ENCODE peak calls at places on chromosomes 1 and 21, in six cellular contexts. D, X, Y, E, U and Q are unnamed samples.

GRCh38 chr1:42221952-42222606 is 57.5 kb upstream of the GUCA2A start:
- DNase-seq in D (peak; percentile 9), X (no peak), Y (no peak), E (no peak), U (peak; percentile 83), Q (no peak)

GRCh38 chr1:30148676-30149075 is 574.7 kb downstream of the MATN1 start:
- DNase-seq in D (no peak), X (no peak), Y (no peak), E (no peak), U (no peak), Q (no peak)

GRCh38 chr1:25695066-25695990 is 78.7 kb downstream of the MAN1C1 start:
- DNase-seq in D (peak; percentile 27), X (peak; percentile 83), Y (no peak), E (no peak), U (peak; percentile 99), Q (no peak)

GRCh38 chr21:43790053-43790524 is 712 bp downstream of the RRP1 start:
- DNase-seq in D (no peak), X (no peak), Y (no peak), E (no peak), U (no peak), Q (no peak)

GRCh38 chr1:89525169-89525855 is 683 bp downstream of the LRRC8B start:
- DNase-seq in D (no peak), X (no peak), Y (peak; percentile 25), E (peak; percentile 64), U (peak; percentile 12), Q (peak; percentile 39)

GRCh38 chr1:29513357-29513756 is 277.0 kb downstream of the PTPRU start:
- DNase-seq in D (peak; percentile 80), X (peak; percentile 24), Y (no peak), E (peak; percentile 24), U (peak; percentile 61), Q (peak; percentile 90)

GRCh38 chr1:91499904-91500755 is 521 bp upstream of the CDC7 start:
- DNase-seq in D (no peak), X (no peak), Y (no peak), E (no peak), U (no peak), Q (no peak)

GRCh38 chr21:45128613-45129226 is 54.3 kb downstream of the ADARB1 start:
- DNase-seq in D (peak; percentile 57), X (peak; percentile 78), Y (peak; percentile 72), E (peak; percentile 85), U (peak; percentile 80), Q (peak; percentile 75)

GRCh38 chr1:11893907-11894251 is 32.3 kb downstream of the KIAA2013 start:
- DNase-seq in D (peak; percentile 84), X (peak; percentile 55), Y (peak; percentile 52), E (peak; percentile 72), U (peak; percentile 59), Q (peak; percentile 77)

GRCh38 chr1:216742625-216743024 is 19.4 kb upstream of the ESRRG start:
- DNase-seq in D (no peak), X (no peak), Y (no peak), E (no peak), U (peak; percentile 30), Q (no peak)

GRCh38 chr1:24321712-24322635 is 2.8 kb downstream of the GRHL3 start:
- DNase-seq in D (peak; percentile 83), X (peak; percentile 60), Y (peak; percentile 71), E (peak; percentile 87), U (peak; percentile 91), Q (peak; percentile 50)

GRCh38 chr1:234538062-234538731 is 59.2 kb upstream of the TARBP1 start:
- DNase-seq in D (no peak), X (no peak), Y (no peak), E (no peak), U (no peak), Q (no peak)

GRCh38 chr1:17596651-17597509 is 57.4 kb downstream of the ARHGEF10L start:
- DNase-seq in D (no peak), X (no peak), Y (no peak), E (no peak), U (no peak), Q (no peak)

GRCh38 chr1:197620660-197621273 is 154.5 kb downstream of the DENND1B start:
- DNase-seq in D (no peak), X (no peak), Y (no peak), E (no peak), U (no peak), Q (no peak)

GRCh38 chr1:14363191-14363590 is 235.3 kb upstream of the KAZN start:
- DNase-seq in D (no peak), X (no peak), Y (no peak), E (peak; percentile 7), U (no peak), Q (no peak)

GRCh38 chr1:202302166-202302565 is 39.6 kb downstream of the UBE2T start:
- DNase-seq in D (no peak), X (no peak), Y (no peak), E (no peak), U (no peak), Q (no peak)

GRCh38 chr1:226248091-226248490 is 24.6 kb downstream of the MIXL1 start:
- DNase-seq in D (no peak), X (no peak), Y (no peak), E (no peak), U (peak; percentile 84), Q (no peak)

GRCh38 chr1:5938068-5938740 is 54.0 kb downstream of the NPHP4 start:
- DNase-seq in D (no peak), X (no peak), Y (no peak), E (no peak), U (peak; percentile 48), Q (no peak)

GRCh38 chr1:205261946-205262668 is 34.4 kb downstream of the TMCC2 start:
- DNase-seq in D (no peak), X (no peak), Y (no peak), E (no peak), U (peak; percentile 54), Q (no peak)

GRCh38 chr1:22971161-22972062 is 1.3 kb downstream of the LACTBL1 start:
- DNase-seq in D (peak; percentile 36), X (no peak), Y (no peak), E (no peak), U (peak; percentile 25), Q (peak; percentile 51)

GRCh38 chr1:26291939-26292338 is 12.1 kb downstream of the SH3BGRL3 start:
- DNase-seq in D (no peak), X (no peak), Y (no peak), E (no peak), U (no peak), Q (no peak)

GRCh38 chr1:25873120-25873519 is 2.4 kb downstream of the PAQR7 start:
- DNase-seq in D (no peak), X (no peak), Y (no peak), E (no peak), U (no peak), Q (no peak)

DNA sequence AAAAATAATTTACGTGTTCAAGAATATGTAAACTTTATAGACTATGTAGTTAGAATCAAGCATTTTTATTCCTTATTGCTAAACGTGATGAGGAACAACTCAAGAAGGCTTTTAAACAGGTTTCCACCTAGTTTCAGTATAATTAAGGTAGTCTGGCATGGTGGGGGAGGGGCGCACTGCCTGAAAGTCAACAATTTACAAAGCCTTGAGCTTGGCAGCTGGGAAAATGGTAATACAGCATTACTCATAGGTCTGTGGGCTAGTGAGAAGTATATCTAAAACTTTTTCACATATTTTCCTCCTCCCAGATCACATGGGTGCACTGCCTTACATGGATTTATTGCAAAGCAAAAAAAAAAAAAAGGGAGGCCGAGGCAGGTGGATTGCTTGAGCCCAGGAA is 75.2 kb downstream of the EVI5 start:
- DNase-seq in D (peak; percentile 34), X (no peak), Y (no peak), E (no peak), U (peak; percentile 71), Q (peak; percentile 23)
- TF ChIP-seq CTCF in D (no peak), X (no peak), Y (no peak), E (no peak), U (no peak), Q (no peak)

GRCh38 chr1:220811695-220812094 is 25.0 kb downstream of the MTARC1 start:
- DNase-seq in D (no peak), X (no peak), Y (no peak), E (no peak), U (no peak), Q (no peak)

GRCh38 chr1:220812308-220812707 is 25.6 kb downstream of the MTARC1 start:
- DNase-seq in D (no peak), X (no peak), Y (no peak), E (no peak), U (no peak), Q (no peak)

GRCh38 chr1:220810963-220811362 is 24.2 kb downstream of the MTARC1 start:
- DNase-seq in D (no peak), X (no peak), Y (no peak), E (no peak), U (no peak), Q (no peak)

GRCh38 chr1:220815409-220815808 is 28.7 kb downstream of the MTARC1 start:
- DNase-seq in D (no peak), X (no peak), Y (no peak), E (no peak), U (no peak), Q (no peak)

GRCh38 chr1:220813013-220813412 is 26.3 kb downstream of the MTARC1 start:
- DNase-seq in D (no peak), X (no peak), Y (no peak), E (peak; percentile 9), U (no peak), Q (no peak)
- TF ChIP-seq CTCF in D (no peak), X (no peak), Y (no peak), E (no peak), U (no peak), Q (no peak)

GRCh38 chr1:159828176-159828575 is 1.5 kb downstream of the SLAMF8 start:
- DNase-seq in D (no peak), X (no peak), Y (no peak), E (no peak), U (no peak), Q (no peak)

GRCh38 chr1:159827549-159827948 is 876 bp downstream of the SLAMF8 start:
- DNase-seq in D (no peak), X (no peak), Y (no peak), E (no peak), U (no peak), Q (no peak)

GRCh38 chr1:159830737-159831136 is 4.1 kb downstream of the SLAMF8 start:
- DNase-seq in D (no peak), X (no peak), Y (no peak), E (no peak), U (no peak), Q (no peak)

GRCh38 chr1:159829822-159830455 is 3.3 kb downstream of the SLAMF8 start:
- DNase-seq in D (no peak), X (peak; percentile 27), Y (no peak), E (no peak), U (peak; percentile 81), Q (no peak)

GRCh38 chr1:159828916-159829634 is 2.4 kb downstream of the SLAMF8 start:
- DNase-seq in D (no peak), X (peak; percentile 42), Y (no peak), E (no peak), U (peak; percentile 24), Q (peak; percentile 67)
- TF ChIP-seq CTCF in D (no peak), X (peak; percentile 39), Y (no peak), E (peak; percentile 32), U (peak; percentile 39), Q (peak; percentile 56)

DNA sequence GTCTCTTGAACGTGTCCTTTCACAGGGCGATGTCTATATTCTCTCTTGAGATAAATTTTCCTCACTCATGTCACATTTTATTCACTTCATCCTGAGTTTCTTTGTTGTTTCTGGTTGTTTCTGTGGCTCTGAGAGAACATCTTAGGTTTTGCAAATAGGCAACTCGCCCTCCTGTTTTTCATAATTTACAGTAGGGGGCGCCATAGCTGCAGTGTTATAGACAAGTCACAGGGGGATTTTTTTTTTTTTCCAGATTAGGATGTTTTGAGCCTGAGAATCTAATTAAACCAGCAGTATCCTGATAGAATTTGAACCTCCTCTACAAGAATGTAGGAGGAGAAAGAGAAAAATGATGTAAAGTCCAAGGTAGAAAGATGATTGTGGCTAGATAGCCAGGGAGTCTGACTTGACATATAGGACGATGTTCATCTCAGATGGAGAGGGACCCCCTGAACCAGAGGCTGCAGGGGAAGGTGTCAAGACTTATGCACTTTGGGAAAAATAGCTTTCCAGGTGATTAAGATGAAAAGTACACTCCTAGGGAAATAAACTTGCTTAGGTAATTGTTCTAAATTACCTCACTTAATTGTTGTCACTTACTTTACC is 76.3 kb downstream of the ZP4 start:
- DNase-seq in D (no peak), X (no peak), Y (no peak), E (no peak), U (peak; percentile 32), Q (no peak)
- TF ChIP-seq CTCF in D (peak; percentile 23), X (no peak), Y (no peak), E (peak; percentile 61), U (peak; percentile 53), Q (peak; percentile 86)